ENCODE peak calls at places on chromosome 1, in four cellular contexts. One of them, this sample, is unnamed.

GRCh38 chr1:48931571-48932251 is 155.0 kb upstream of the BEND5 start:
- DNase-seq in stimulated activated CD8-positive, alpha-beta memory T cell treated with anti-CD3 and anti-CD28 coated beads, Interleukin-4, amount 100 ng/mL, for 1 hour: no peak
- DNase-seq in NCI-H345: no peak
- DNase-seq in activated naive CD8-positive, alpha-beta T cell treated with anti-CD3 and anti-CD28 coated beads for 36 hours: no peak
- DNase-seq in this sample: peak; percentile 16

GRCh38 chr1:81126989-81127571 is 673.7 kb upstream of the ADGRL2 start:
- DNase-seq in activated naive CD8-positive, alpha-beta T cell treated with anti-CD3 and anti-CD28 coated beads for 36 hours: no peak
- DNase-seq in stimulated activated CD8-positive, alpha-beta memory T cell treated with anti-CD3 and anti-CD28 coated beads, Interleukin-4, amount 100 ng/mL, for 1 hour: no peak
- DNase-seq in NCI-H345: peak; percentile 84
- DNase-seq in this sample: no peak

GRCh38 chr1:225949041-225949440 is 8.0 kb upstream of the LEFTY2 start:
- DNase-seq in activated naive CD8-positive, alpha-beta T cell treated with anti-CD3 and anti-CD28 coated beads for 36 hours: no peak
- DNase-seq in NCI-H345: no peak
- DNase-seq in stimulated activated CD8-positive, alpha-beta memory T cell treated with anti-CD3 and anti-CD28 coated beads, Interleukin-4, amount 100 ng/mL, for 1 hour: no peak
- DNase-seq in this sample: no peak

GRCh38 chr1:2126331-2127180 is 68.0 kb downstream of the FAAP20 start:
- DNase-seq in activated naive CD8-positive, alpha-beta T cell treated with anti-CD3 and anti-CD28 coated beads for 36 hours: no peak
- DNase-seq in NCI-H345: no peak
- DNase-seq in stimulated activated CD8-positive, alpha-beta memory T cell treated with anti-CD3 and anti-CD28 coated beads, Interleukin-4, amount 100 ng/mL, for 1 hour: no peak
- DNase-seq in this sample: no peak

GRCh38 chr1:5586629-5587028 is 405.6 kb downstream of the NPHP4 start:
- DNase-seq in stimulated activated CD8-positive, alpha-beta memory T cell treated with anti-CD3 and anti-CD28 coated beads, Interleukin-4, amount 100 ng/mL, for 1 hour: no peak
- DNase-seq in NCI-H345: no peak
- DNase-seq in activated naive CD8-positive, alpha-beta T cell treated with anti-CD3 and anti-CD28 coated beads for 36 hours: no peak
- DNase-seq in this sample: no peak

GRCh38 chr1:11822091-11822490 is 16.1 kb downstream of the CLCN6 start:
- DNase-seq in stimulated activated CD8-positive, alpha-beta memory T cell treated with anti-CD3 and anti-CD28 coated beads, Interleukin-4, amount 100 ng/mL, for 1 hour: no peak
- DNase-seq in activated naive CD8-positive, alpha-beta T cell treated with anti-CD3 and anti-CD28 coated beads for 36 hours: no peak
- DNase-seq in NCI-H345: no peak
- DNase-seq in this sample: peak; percentile 56

GRCh38 chr1:181104042-181104789 is 15.7 kb downstream of the IER5 start:
- DNase-seq in NCI-H345: no peak
- DNase-seq in activated naive CD8-positive, alpha-beta T cell treated with anti-CD3 and anti-CD28 coated beads for 36 hours: no peak
- DNase-seq in stimulated activated CD8-positive, alpha-beta memory T cell treated with anti-CD3 and anti-CD28 coated beads, Interleukin-4, amount 100 ng/mL, for 1 hour: no peak
- DNase-seq in this sample: no peak

GRCh38 chr1:115327270-115327669 is 10.8 kb downstream of the NGF start:
- DNase-seq in stimulated activated CD8-positive, alpha-beta memory T cell treated with anti-CD3 and anti-CD28 coated beads, Interleukin-4, amount 100 ng/mL, for 1 hour: no peak
- DNase-seq in NCI-H345: no peak
- DNase-seq in activated naive CD8-positive, alpha-beta T cell treated with anti-CD3 and anti-CD28 coated beads for 36 hours: no peak
- DNase-seq in this sample: no peak

This sample was measured in fibroblast of pulmonary artery.